ENCODE peak calls at places on chromosome 22, in six cellular contexts. M is fibroblast of lung, V is neural progenitor cell, P is HepG2, E is K562, Y is H1. H is an unnamed sample.

GRCh38 chr22:23501244-23501643 is 78.8 kb downstream of the IGLL1 start:
- DNase-seq in M (no peak), V (no peak), P (no peak), E (no peak), Y (no peak), H (no peak)

GRCh38 chr22:47929646-47930185 is 1167.3 kb downstream of the TBC1D22A start:
- DNase-seq in M (no peak), V (no peak), P (no peak), E (no peak), Y (no peak), H (no peak)

GRCh38 chr22:48943567-48944432 is 883.9 kb downstream of the BRD1 start:
- DNase-seq in M (no peak), V (peak; percentile 68), P (peak; percentile 97), E (peak; percentile 32), Y (peak; percentile 77), H (peak; percentile 5)

GRCh38 chr22:20247010-20247505 is 21.1 kb downstream of the RTN4R start:
- DNase-seq in M (no peak), V (no peak), P (no peak), E (peak; percentile 82), Y (no peak), H (no peak)

GRCh38 chr22:48753381-48753730 is 1074.3 kb downstream of the BRD1 start:
- DNase-seq in M (no peak), V (no peak), P (no peak), E (no peak), Y (no peak), H (no peak)

GRCh38 chr22:20207277-20208025 is 56.6 kb upstream of the CCDC188 start:
- DNase-seq in M (no peak), V (no peak), P (no peak), E (no peak), Y (no peak), H (no peak)

GRCh38 chr22:19169002-19169946 is 9.3 kb downstream of the SLC25A1 start:
- DNase-seq in M (no peak), V (peak; percentile 94), P (no peak), E (peak; percentile 79), Y (peak; percentile 68), H (no peak)

GRCh38 chr22:33722817-33723216 is 197.5 kb downstream of the LARGE1 start:
- DNase-seq in M (no peak), V (peak; percentile 33), P (no peak), E (no peak), Y (no peak), H (no peak)

GRCh38 chr22:49494555-49494954 is 333.1 kb downstream of the BRD1 start:
- DNase-seq in M (no peak), V (no peak), P (no peak), E (no peak), Y (no peak), H (no peak)

GRCh38 chr22:22431271-22432220 is 77.0 kb downstream of the ZNF280B start:
- DNase-seq in M (peak; percentile 44), V (peak; percentile 75), P (peak; percentile 49), E (peak; percentile 95), Y (peak; percentile 89), H (peak; percentile 54)

DNA sequence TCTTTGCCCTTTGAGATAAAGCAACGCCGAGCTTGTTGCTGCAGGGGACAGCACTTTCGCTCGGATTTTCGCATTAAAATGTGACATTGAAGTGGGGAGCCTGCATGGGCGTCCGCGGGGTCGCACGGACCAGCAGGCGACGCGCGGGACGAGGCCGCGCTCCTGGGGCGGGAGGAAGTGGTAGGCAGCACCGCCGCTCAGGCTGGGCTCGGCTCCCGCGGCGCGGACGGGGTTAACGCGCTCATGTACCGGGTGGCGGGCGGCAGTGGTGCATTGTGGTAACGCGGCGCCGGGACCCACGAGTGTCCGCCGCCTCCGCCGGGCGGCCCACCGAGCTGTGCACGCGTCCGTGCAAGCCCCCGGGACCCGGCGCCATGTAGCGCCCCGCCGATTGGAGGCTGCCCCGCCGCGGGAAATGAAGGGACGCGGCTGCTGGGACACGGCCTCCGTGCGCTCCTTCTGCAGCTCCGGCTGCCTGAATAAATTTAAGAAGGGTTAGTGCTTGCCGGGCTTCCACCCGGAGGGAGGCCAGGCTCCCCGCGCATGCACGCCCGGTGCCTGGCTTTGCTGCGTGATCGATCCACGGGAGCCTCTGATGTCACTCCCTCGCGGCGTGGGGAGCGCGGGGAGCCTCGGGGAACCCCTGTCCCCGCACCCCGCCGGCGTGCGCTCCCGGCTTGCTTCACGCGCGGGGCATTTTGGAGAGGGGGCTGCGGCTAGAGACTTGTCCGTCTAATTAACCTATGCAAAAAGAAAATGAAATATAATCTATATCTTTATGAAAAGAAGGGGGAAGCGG is 127.7 kb downstream of the OSBP2 start:
- DNase-seq in M (no peak), V (peak; percentile 51), P (no peak), E (no peak), Y (peak; percentile 66), H (no peak)
- TF ChIP-seq EZH2 in M (peak; percentile 83), V (peak; percentile 83), P (peak; percentile 85), E (no peak), Y (peak; percentile 68), H (no peak)

GRCh38 chr22:17083255-17083654 is 1.5 kb upstream of the IL17RA start:
- DNase-seq in M (no peak), V (no peak), P (no peak), E (no peak), Y (no peak), H (no peak)

GRCh38 chr22:17084554-17085276 is at the start of gene IL17RA:
- DNase-seq in M (peak; percentile 80), V (peak; percentile 92), P (peak; percentile 74), E (peak; percentile 95), Y (peak; percentile 95), H (peak; percentile 83)

GRCh38 chr22:17086301-17086700 is 1.5 kb downstream of the IL17RA start:
- DNase-seq in M (no peak), V (no peak), P (no peak), E (no peak), Y (no peak), H (no peak)

GRCh38 chr22:17085277-17086091 is 684 bp downstream of the IL17RA start:
- DNase-seq in M (peak; percentile 4), V (peak; percentile 48), P (no peak), E (peak; percentile 28), Y (peak; percentile 61), H (peak; percentile 6)

DNA sequence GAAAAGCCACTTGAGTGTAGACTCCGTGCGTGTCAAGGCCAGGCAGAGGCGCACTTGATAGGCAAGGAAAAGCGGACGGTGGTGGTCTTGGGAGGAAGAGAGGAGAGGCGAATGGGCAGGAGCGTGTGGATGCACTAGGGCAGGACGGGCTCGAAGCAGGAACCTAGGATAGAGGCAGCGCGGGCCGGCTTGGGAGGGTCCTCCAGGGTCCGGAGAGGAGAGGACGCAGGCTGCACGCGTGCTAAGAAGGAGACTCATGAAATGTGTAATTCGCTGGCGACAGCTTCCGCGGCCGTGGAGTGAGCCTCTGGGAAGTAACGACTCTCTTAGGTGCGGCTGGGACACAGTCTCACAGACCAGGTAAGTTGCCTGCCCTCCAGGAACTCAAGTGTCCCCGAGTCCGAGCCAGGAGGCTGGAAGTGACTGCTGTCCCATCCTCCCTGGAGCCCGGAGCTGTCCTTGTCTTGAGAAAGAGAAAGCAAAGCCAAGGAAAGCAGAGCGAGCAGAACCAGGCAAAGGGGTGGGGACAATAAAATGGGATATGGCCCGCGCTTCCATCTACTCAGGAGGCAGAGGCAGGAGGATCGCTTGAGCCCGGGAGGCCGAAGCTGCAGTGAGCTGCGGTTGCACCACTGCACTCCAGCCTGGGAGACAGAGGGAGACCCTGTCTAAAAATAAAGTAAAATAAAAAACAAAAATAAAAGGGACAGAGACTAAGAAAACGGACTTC is 824 bp upstream of the IL17RA start:
- DNase-seq in M (no peak), V (no peak), P (no peak), E (no peak), Y (no peak), H (no peak)
- H3K9ac ChIP-seq in M (no peak overlapping the region), V (no peak overlapping the region), P (peak overlapping the region; percentile 86), E (peak overlapping the region; percentile 89), Y (no peak overlapping the region), H (peak overlapping the region; percentile 76)

GRCh38 chr22:24954114-24954463 is 1.6 kb downstream of the KIAA1671 start:
- DNase-seq in M (no peak), V (peak; percentile 77), P (peak; percentile 43), E (no peak), Y (no peak), H (no peak)

GRCh38 chr22:24953294-24954113 is 988 bp downstream of the KIAA1671 start:
- DNase-seq in M (no peak), V (peak; percentile 74), P (peak; percentile 15), E (no peak), Y (peak; percentile 57), H (no peak)

GRCh38 chr22:24951942-24952836 is at the start of gene KIAA1671:
- DNase-seq in M (peak; percentile 48), V (peak; percentile 99), P (peak; percentile 86), E (peak; percentile 73), Y (peak; percentile 98), H (peak; percentile 85)

GRCh38 chr22:24954856-24955255 is 2.3 kb downstream of the KIAA1671 start:
- DNase-seq in M (no peak), V (no peak), P (no peak), E (no peak), Y (no peak), H (no peak)

DNA sequence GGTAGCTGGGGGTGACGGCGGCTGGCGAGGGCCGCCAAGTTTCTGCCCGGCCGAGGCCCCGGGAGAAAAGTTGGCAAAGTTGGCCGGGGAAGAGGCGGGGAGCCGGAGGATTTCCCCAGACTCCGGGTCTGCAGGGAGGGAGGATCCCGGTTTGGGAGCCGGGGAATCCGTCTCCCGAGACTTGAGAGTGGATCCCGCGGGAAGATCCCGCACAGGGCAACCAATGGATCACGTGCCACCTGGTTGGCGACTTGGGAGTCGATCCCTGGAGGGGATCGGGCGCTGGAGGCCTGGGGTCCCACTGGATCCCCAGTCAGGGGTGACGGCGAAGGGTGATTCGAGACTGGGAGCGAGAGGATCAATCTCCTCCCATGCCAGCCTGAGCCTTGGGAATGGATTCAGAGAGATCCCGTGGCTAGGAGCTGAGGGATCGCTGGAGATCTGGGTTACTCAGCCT is 349 bp downstream of the KIAA1671 start:
- DNase-seq in M (peak; percentile 47), V (peak; percentile 88), P (peak; percentile 72), E (no peak), Y (peak; percentile 79), H (peak; percentile 71)
- TF ChIP-seq EZH2 in M (peak; percentile 81), V (no peak), P (no peak), E (no peak), Y (peak; percentile 34), H (no peak)

GRCh38 chr22:37069319-37069718 is 17.8 kb downstream of the KCTD17 start:
- DNase-seq in M (no peak), V (no peak), P (no peak), E (no peak), Y (no peak), H (no peak)

GRCh38 chr22:37070334-37070733 is 18.8 kb downstream of the KCTD17 start:
- DNase-seq in M (no peak), V (no peak), P (no peak), E (no peak), Y (no peak), H (no peak)

GRCh38 chr22:37070744-37071143 is 19.2 kb downstream of the KCTD17 start:
- DNase-seq in M (no peak), V (no peak), P (no peak), E (no peak), Y (no peak), H (no peak)

GRCh38 chr22:37069719-37070118 is 18.2 kb downstream of the KCTD17 start:
- DNase-seq in M (no peak), V (no peak), P (no peak), E (no peak), Y (no peak), H (no peak)

DNA sequence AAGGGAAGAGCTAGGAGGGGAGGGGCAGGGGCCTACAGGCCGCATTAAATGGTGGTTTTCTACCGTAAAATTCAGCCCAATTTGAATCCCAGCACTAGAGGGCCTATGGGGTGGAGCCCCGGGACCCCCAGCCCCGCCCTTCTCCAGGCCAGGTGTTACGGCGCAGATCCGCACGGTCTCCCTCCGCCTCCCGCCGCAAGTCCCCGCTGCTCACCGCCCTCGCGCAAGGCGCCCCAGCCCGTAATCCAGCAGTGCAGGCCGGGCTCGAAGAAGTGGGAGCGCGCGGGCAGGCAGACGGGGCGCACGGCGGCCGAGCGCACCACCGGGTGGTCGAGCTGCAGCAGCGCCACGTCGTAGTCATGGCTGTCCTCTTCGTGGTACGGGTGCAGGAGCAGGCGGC is 17.3 kb downstream of the KCTD17 start:
- DNase-seq in M (no peak), V (peak; percentile 76), P (no peak), E (no peak), Y (peak; percentile 83), H (no peak)
- H3K9ac ChIP-seq in M (no peak overlapping the region), V (no peak overlapping the region), P (no peak overlapping the region), E (no peak overlapping the region), Y (no peak overlapping the region), H (no peak overlapping the region)